ENCODE peak calls at places on chromosomes 3 and 15, in seven cellular contexts. C, A, I, K, H, R and N are unnamed samples.

GRCh38 chr3:16768956-16769355 is 115.8 kb upstream of the PLCL2 start:
- DNase-seq in C (no peak), A (no peak), I (no peak), K (no peak), H (no peak), R (no peak), N (no peak)

GRCh38 chr15:31399544-31400171 is 73.0 kb downstream of the KLF13 start:
- DNase-seq in C (no peak), A (no peak), I (no peak), K (no peak), H (no peak), R (no peak), N (no peak)

GRCh38 chr3:157305392-157305791 is 131.3 kb upstream of the PTX3 start:
- DNase-seq in C (no peak), A (no peak), I (no peak), K (no peak), H (no peak), R (no peak), N (no peak)

GRCh38 chr3:195095035-195095703 is 175.8 kb downstream of the XXYLT1 start:
- DNase-seq in C (no peak), A (peak), I (no peak), K (no peak), H (no peak), R (no peak), N (no peak)

GRCh38 chr3:177195941-177196472 is 1.3 kb downstream of the TBL1XR1 start:
- DNase-seq in C (no peak), A (no peak), I (no peak), K (no peak), H (no peak), R (no peak), N (no peak)

GRCh38 chr3:113890256-113890900 is 51.8 kb downstream of the GRAMD1C start:
- DNase-seq in C (peak), A (no peak), I (no peak), K (no peak), H (peak), R (peak), N (no peak)

GRCh38 chr3:61146010-61146569 is 105.2 kb downstream of the FHIT start:
- DNase-seq in C (no peak), A (no peak), I (no peak), K (no peak), H (no peak), R (no peak), N (no peak)

GRCh38 chr3:49673715-49674490 is at the start of gene APEH:
- DNase-seq in C (peak), A (peak), I (peak), K (peak), H (peak), R (peak), N (peak)

GRCh38 chr3:48472673-48472922 is 26.1 kb downstream of the ATRIP start:
- DNase-seq in C (no peak), A (no peak), I (peak), K (peak), H (no peak), R (no peak), N (no peak)

GRCh38 chr3:165903885-165904284 is 66.7 kb upstream of the BCHE start:
- DNase-seq in C (no peak), A (no peak), I (no peak), K (no peak), H (no peak), R (no peak), N (no peak)

GRCh38 chr15:86373147-86373546 is 293.5 kb downstream of the AGBL1 start:
- DNase-seq in C (no peak), A (no peak), I (no peak), K (no peak), H (no peak), R (no peak), N (no peak)

GRCh38 chr3:127234784-127235183 is 41.9 kb downstream of the PRR23E start:
- DNase-seq in C (no peak), A (no peak), I (no peak), K (no peak), H (no peak), R (no peak), N (no peak)

GRCh38 chr15:40006003-40006402 is 33.0 kb downstream of the SRP14 start:
- DNase-seq in C (no peak), A (no peak), I (no peak), K (no peak), H (no peak), R (no peak), N (no peak)

GRCh38 chr15:100867476-100867875 is 12.2 kb upstream of the ALDH1A3 start:
- DNase-seq in C (no peak), A (no peak), I (no peak), K (no peak), H (no peak), R (no peak), N (no peak)

GRCh38 chr3:43153189-43154083 is 47.6 kb upstream of the POMGNT2 start:
- DNase-seq in C (no peak), A (no peak), I (no peak), K (no peak), H (no peak), R (no peak), N (no peak)

GRCh38 chr15:52243697-52244555 is 51.7 kb downstream of the MYO5C start:
- DNase-seq in C (no peak), A (no peak), I (no peak), K (no peak), H (no peak), R (no peak), N (no peak)

GRCh38 chr15:37824717-37825382 is 109.6 kb upstream of the TMCO5A start:
- DNase-seq in C (peak), A (no peak), I (no peak), K (peak), H (no peak), R (peak), N (peak)

GRCh38 chr15:29978411-29979382 is 104.1 kb upstream of the GOLGA8J start:
- DNase-seq in C (no peak), A (no peak), I (no peak), K (no peak), H (no peak), R (no peak), N (no peak)

GRCh38 chr3:139532996-139533395 is 6.5 kb downstream of the RBP1 start:
- DNase-seq in C (no peak), A (no peak), I (peak), K (no peak), H (no peak), R (no peak), N (no peak)

GRCh38 chr3:42066516-42067181 is 24.5 kb upstream of the TRAK1 start:
- DNase-seq in C (peak), A (no peak), I (peak), K (no peak), H (no peak), R (no peak), N (no peak)

GRCh38 chr15:49265911-49266310 is 95.9 kb downstream of the GALK2 start:
- DNase-seq in C (no peak), A (no peak), I (no peak), K (no peak), H (no peak), R (no peak), N (no peak)

GRCh38 chr15:34760909-34761308 is 6.1 kb upstream of the GJD2 start:
- DNase-seq in C (no peak), A (no peak), I (peak), K (no peak), H (no peak), R (no peak), N (no peak)

GRCh38 chr3:83734656-83735055 is 1224.1 kb upstream of the CADM2 start:
- DNase-seq in C (no peak), A (no peak), I (no peak), K (no peak), H (no peak), R (no peak), N (no peak)

GRCh38 chr15:91385301-91385700 is 285.2 kb downstream of the SV2B start:
- DNase-seq in C (no peak), A (no peak), I (no peak), K (no peak), H (no peak), R (no peak), N (no peak)

GRCh38 chr15:99729920-99730319 is 3.3 kb downstream of the LYSMD4 start:
- DNase-seq in C (no peak), A (no peak), I (peak), K (no peak), H (no peak), R (peak), N (peak)

GRCh38 chr3:49199244-49199899 is 28.0 kb downstream of the KLHDC8B start:
- DNase-seq in C (no peak), A (no peak), I (peak), K (no peak), H (peak), R (no peak), N (no peak)

GRCh38 chr15:41772720-41773331 is 1.5 kb upstream of the MAPKBP1 start:
- DNase-seq in C (peak), A (peak), I (peak), K (peak), H (no peak), R (peak), N (no peak)

GRCh38 chr3:100420885-100421284 is 19.5 kb downstream of the LNP1 start:
- DNase-seq in C (no peak), A (no peak), I (no peak), K (no peak), H (no peak), R (no peak), N (no peak)

GRCh38 chr3:64977308-64978100 is 289.7 kb upstream of the ADAMTS9 start:
- DNase-seq in C (no peak), A (no peak), I (no peak), K (no peak), H (no peak), R (no peak), N (no peak)

GRCh38 chr3:122690096-122690495 is 9.5 kb downstream of the PARP14 start:
- DNase-seq in C (no peak), A (no peak), I (no peak), K (no peak), H (no peak), R (no peak), N (no peak)

GRCh38 chr3:194640829-194641228 is 7.6 kb upstream of the TMEM44 start:
- DNase-seq in C (peak), A (no peak), I (no peak), K (peak), H (no peak), R (peak), N (no peak)

GRCh38 chr15:31440754-31441298 is 114.2 kb downstream of the KLF13 start:
- DNase-seq in C (no peak), A (no peak), I (peak), K (no peak), H (no peak), R (no peak), N (no peak)

GRCh38 chr15:35533130-35534110 is 12.5 kb downstream of the DPH6 start:
- DNase-seq in C (no peak), A (no peak), I (no peak), K (no peak), H (no peak), R (no peak), N (no peak)

GRCh38 chr3:81761904-81762565 is 590 bp upstream of the GBE1 start:
- DNase-seq in C (no peak), A (no peak), I (no peak), K (no peak), H (no peak), R (no peak), N (no peak)

GRCh38 chr3:32062950-32063582 is 43.4 kb upstream of the GPD1L start:
- DNase-seq in C (no peak), A (no peak), I (no peak), K (no peak), H (no peak), R (no peak), N (no peak)

GRCh38 chr3:64488938-64489337 is 198.9 kb downstream of the ADAMTS9 start:
- DNase-seq in C (no peak), A (no peak), I (no peak), K (no peak), H (no peak), R (no peak), N (no peak)

GRCh38 chr3:89059201-89059600 is 48.2 kb upstream of the EPHA3 start:
- DNase-seq in C (no peak), A (no peak), I (no peak), K (no peak), H (no peak), R (no peak), N (no peak)

GRCh38 chr3:192170031-192170430 is 557.3 kb downstream of the FGF12 start:
- DNase-seq in C (no peak), A (no peak), I (no peak), K (no peak), H (no peak), R (no peak), N (no peak)

GRCh38 chr3:134058728-134059601 is 29.2 kb upstream of the SLCO2A1 start:
- DNase-seq in C (no peak), A (no peak), I (no peak), K (no peak), H (peak), R (no peak), N (no peak)

DNA sequence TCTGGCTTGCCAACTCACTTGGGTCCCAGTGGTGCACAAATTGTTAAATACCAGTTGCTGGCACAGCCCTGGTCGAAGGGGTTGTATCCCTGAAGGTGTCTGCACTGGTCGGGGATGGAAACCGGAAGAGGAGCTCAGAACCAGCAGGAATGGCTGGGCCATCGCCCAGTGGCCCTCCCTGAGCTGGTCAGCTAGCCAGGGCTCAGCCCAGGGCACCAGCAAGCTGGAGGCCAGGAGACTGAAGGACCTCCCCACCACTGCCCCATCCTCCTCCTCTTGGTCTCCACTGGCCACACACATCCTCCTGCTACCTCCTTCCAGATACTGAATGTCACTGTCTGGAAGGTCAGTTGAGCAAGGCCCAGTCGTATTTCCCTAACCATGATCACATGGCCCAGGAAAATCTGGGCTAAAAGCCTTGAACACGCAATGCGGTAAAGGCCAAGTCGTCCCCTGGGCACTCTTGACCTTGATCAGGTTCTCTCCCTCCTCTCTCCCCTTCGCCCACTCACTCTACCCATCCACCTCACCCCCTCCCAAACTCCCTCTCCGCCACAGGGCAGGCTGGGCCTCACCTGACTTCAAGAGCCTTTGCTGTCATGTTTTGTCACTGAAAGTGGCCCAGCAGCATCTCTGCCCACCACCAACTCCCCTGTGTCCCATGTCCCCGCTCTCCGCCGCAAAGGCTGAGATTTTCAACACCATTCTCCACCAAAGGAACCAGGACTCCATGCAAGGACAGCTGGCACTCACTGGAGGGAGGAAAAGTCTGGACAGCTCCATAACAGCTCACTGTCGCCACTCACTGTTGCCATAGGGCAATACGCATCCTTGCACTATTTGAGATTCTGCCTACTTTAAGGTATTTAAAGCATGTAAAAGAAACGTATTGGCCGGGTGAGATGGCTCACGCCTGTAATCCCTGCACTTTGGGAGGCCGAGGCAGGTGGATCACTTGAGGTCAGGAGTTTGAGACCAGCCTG is 12.1 kb downstream of the ZDHHC19 start:
- DNase-seq in C (peak), A (no peak), I (no peak), K (no peak), H (no peak), R (no peak), N (no peak)
- TF ChIP-seq SIN3A in C (no peak), A (no peak), I (no peak), K (no peak), H (no peak), R (no peak), N (no peak)

GRCh38 chr3:149186726-149187125 is 34.9 kb downstream of the CP start:
- DNase-seq in C (no peak), A (no peak), I (no peak), K (no peak), H (no peak), R (no peak), N (no peak)

GRCh38 chr3:149188494-149188893 is 33.1 kb downstream of the CP start:
- DNase-seq in C (no peak), A (no peak), I (no peak), K (no peak), H (no peak), R (no peak), N (no peak)

GRCh38 chr3:149181179-149181578 is 40.5 kb downstream of the CP start:
- DNase-seq in C (no peak), A (no peak), I (no peak), K (no peak), H (no peak), R (no peak), N (no peak)

DNA sequence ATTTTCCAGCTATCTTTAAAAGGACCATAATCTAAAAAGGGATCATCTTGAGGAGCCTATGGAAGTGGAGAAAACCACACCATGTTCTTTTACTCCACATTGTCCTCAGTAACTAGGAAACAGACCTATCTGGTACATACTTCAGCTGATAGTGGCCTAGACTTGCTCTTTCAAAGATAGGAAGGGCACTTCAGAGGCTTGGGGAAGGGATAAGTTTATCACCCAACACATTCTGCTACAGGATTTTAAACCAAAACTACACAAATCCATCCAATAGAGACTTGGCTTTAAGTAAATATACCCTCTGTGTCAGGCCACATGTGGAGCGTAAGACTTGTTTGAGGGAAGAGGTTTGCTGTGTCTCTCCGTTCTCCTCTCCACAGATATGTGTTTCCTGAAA is 35.4 kb downstream of the CP start:
- DNase-seq in C (no peak), A (no peak), I (no peak), K (no peak), H (no peak), R (peak), N (no peak)
- TF ChIP-seq POLR2AphosphoS5 in C (no peak), A (no peak), I (no peak), K (no peak), H (peak), R (peak), N (no peak)

DNA sequence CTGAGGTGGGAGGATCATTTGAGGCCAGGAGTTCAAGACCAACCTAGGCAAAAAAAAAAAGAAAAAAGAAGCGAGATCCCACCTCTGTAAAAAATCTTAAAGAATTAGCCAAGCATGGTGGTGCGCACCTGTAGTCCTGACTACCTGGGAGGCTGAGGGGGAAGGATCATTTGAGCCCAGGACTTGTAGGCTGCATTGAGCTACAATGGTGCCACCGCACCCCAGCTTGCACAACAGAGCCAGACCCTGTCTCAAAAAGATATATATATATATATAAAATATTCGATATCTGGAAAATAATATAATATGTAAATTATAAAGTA is 1.1 kb upstream of the IMP3 start:
- DNase-seq in C (no peak), A (no peak), I (no peak), K (no peak), H (no peak), R (no peak), N (no peak)
- H3K4me3 ChIP-seq in C (peak), A (peak), I (peak), K (peak), H (peak), R (no peak), N (no peak)

DNA sequence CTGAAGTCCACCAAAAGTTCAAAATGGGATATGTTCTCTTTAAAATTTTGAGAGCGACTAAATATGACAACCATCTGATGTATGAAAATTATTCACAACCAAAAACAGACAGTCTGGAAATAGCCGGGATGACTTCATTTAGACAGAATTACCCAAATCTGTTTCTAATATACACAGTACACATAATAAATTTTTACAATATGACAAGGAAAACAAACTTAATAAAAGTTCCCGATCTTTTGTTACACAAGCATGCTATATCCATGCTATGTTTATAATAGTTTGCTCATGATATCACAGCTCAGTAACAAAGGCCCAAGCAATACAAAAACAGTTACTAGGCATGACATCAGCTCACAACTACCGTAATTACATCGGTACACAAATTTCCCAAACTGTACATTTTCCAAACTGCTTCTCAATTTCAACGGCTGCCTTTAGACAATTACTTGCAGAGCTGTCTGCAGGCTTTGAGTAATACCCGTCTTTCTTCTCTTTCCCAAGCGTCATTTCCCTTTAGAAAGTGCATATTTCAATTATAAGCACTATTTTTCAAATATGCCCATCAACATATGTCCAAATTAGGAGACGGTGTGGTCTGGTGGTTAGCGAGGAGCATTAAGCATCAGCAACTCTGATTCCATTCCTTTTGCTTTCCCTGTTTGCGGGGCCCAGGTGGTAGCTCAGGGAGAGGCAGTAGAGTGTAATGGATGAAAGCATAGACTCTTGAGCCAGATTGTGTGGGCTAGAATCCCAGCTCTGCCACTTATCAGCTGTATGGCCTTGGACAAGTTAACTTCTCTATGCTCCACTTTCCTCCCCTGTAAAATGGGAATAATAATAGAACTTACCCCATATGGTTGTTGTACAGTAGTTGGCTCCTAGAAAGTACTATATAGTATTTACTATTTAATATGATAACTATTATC is 481.2 kb downstream of the FOXP1 start:
- DNase-seq in C (no peak), A (no peak), I (peak), K (no peak), H (no peak), R (no peak), N (peak)
- TF ChIP-seq SIN3A in C (no peak), A (no peak), I (no peak), K (no peak), H (no peak), R (no peak), N (no peak)